ENCODE peak calls at places on chromosomes 4 and X, in seven cellular contexts. J is MM.1S, Q is H1, R is mesendoderm, N is OCI-LY7, S is IMR-90, I is endothelial cell of umbilical vein. H is an unnamed sample. For H3K4me1, the result is how much of the 10 kb centered on the place peaks cover.

GRCh38 chrX:31223817-31224216 is 152.0 kb upstream of the FTHL17 start:
- DNase-seq in J (no peak), Q (no peak), R (no peak), N (peak), S (peak), I (peak), H (no peak)

GRCh38 chr4:59243038-59243437 is 1957.1 kb upstream of the ADGRL3 start:
- DNase-seq in J (no peak), Q (no peak), R (no peak), N (no peak), S (no peak), I (no peak), H (no peak)

GRCh38 chr4:139658185-139658584 is 7.4 kb upstream of the MGST2 start:
- DNase-seq in J (no peak), Q (no peak), R (no peak), N (no peak), S (no peak), I (no peak), H (no peak)

GRCh38 chrX:11105080-11105479 is 6.1 kb upstream of the HCCS start:
- DNase-seq in J (no peak), Q (no peak), R (no peak), N (no peak), S (peak), I (peak), H (no peak)

GRCh38 chr4:187562345-187562744 is 433.2 kb upstream of the ZFP42 start:
- DNase-seq in J (no peak), Q (no peak), R (no peak), N (no peak), S (no peak), I (no peak), H (no peak)

GRCh38 chr4:79621061-79621460 is 213.0 kb upstream of the GK2 start:
- DNase-seq in J (no peak), Q (no peak), R (no peak), N (no peak), S (no peak), I (no peak), H (no peak)

GRCh38 chr4:55808187-55808586 is 11.4 kb upstream of the EXOC1L start:
- DNase-seq in J (no peak), Q (no peak), R (no peak), N (no peak), S (no peak), I (no peak), H (no peak)

GRCh38 chr4:52721968-52722814 is 29.0 kb downstream of the ERVMER34-1 start:
- DNase-seq in J (peak), Q (peak), R (peak), N (peak), S (peak), I (peak), H (peak)

GRCh38 chr4:163269874-163270273 is 62.5 kb downstream of the NPY1R start:
- DNase-seq in J (no peak), Q (no peak), R (peak), N (no peak), S (no peak), I (no peak), H (no peak)

GRCh38 chr4:150389896-150390530 is 191.9 kb upstream of the MAB21L2 start:
- DNase-seq in J (no peak), Q (no peak), R (no peak), N (no peak), S (peak), I (no peak), H (no peak)

GRCh38 chr4:126761947-126762650 is 870.7 kb upstream of the INTU start:
- DNase-seq in J (no peak), Q (no peak), R (no peak), N (no peak), S (no peak), I (no peak), H (no peak)

GRCh38 chr4:126766266-126766665 is 866.5 kb upstream of the INTU start:
- DNase-seq in J (no peak), Q (no peak), R (no peak), N (no peak), S (peak), I (peak), H (no peak)

GRCh38 chr4:126757219-126757618 is 875.5 kb upstream of the INTU start:
- DNase-seq in J (peak), Q (no peak), R (no peak), N (no peak), S (peak), I (no peak), H (no peak)

GRCh38 chr4:126758493-126758892 is 874.3 kb upstream of the INTU start:
- DNase-seq in J (no peak), Q (no peak), R (no peak), N (no peak), S (no peak), I (no peak), H (no peak)

GRCh38 chr4:126762651-126763247 is 870.0 kb upstream of the INTU start:
- DNase-seq in J (no peak), Q (no peak), R (no peak), N (no peak), S (no peak), I (no peak), H (no peak)
- H3K4me2 ChIP-seq in J (no peak), Q (no peak), R (no peak), N (no peak), S (no peak), I (no peak), H (no peak)

GRCh38 chr4:185813133-185813532 is 1.1 kb upstream of the SORBS2 start:
- DNase-seq in J (no peak), Q (no peak), R (no peak), N (no peak), S (no peak), I (no peak), H (no peak)
- H3K4me1 ChIP-seq in J (under half), Q (under half), R (under half), N (under half), S (under half), I (under half), H (under half)

DNA sequence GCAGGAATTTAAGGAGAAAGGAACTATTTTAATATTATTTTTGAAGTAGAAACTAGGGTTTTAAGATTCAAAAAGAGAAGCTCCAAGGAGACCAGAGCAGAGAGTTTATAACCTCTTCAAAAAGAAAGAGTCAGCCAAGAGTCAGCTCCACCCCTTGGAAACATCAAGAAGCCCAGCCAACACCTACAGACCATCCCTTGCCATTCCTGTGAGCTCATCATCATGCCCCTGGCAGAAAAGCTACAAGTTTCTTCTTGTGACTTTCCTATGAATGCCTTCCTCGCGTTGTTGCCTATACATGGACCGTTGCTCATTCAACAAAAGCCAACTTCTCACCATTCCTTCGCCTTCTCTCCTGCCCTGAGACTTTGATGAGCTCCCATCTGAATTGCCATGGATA is 20.5 kb downstream of the PLRG1 start:
- DNase-seq in J (no peak), Q (no peak), R (peak), N (no peak), S (no peak), I (no peak), H (no peak)
- H3K4me2 ChIP-seq in J (no peak), Q (no peak), R (no peak), N (no peak), S (no peak), I (no peak), H (no peak)

GRCh38 chr4:152536545-152537182 is 772 bp upstream of the FBXW7 start:
- DNase-seq in J (peak), Q (no peak), R (no peak), N (peak), S (peak), I (no peak), H (peak)

GRCh38 chr4:152534541-152535231 is 1.2 kb downstream of the FBXW7 start:
- DNase-seq in J (peak), Q (no peak), R (peak), N (peak), S (no peak), I (peak), H (peak)

GRCh38 chr4:152535903-152536544 is at the start of gene FBXW7:
- DNase-seq in J (peak), Q (peak), R (peak), N (peak), S (peak), I (peak), H (peak)

GRCh38 chr4:152537881-152538280 is 2.0 kb upstream of the FBXW7 start:
- DNase-seq in J (no peak), Q (no peak), R (no peak), N (no peak), S (no peak), I (no peak), H (no peak)

GRCh38 chr4:152535236-152535902 is 523 bp downstream of the FBXW7 start:
- DNase-seq in J (peak), Q (no peak), R (no peak), N (peak), S (no peak), I (no peak), H (peak)
- H3K4me1 ChIP-seq in J (under half), Q (under half), R (under half), N (half or more), S (under half), I (under half), H (under half)

GRCh38 chrX:46791927-46792825 is 33.3 kb upstream of the SLC9A7 start:
- DNase-seq in J (no peak), Q (no peak), R (peak), N (no peak), S (peak), I (peak), H (no peak)

GRCh38 chrX:46796574-46797191 is 37.8 kb upstream of the SLC9A7 start:
- DNase-seq in J (peak), Q (no peak), R (peak), N (peak), S (peak), I (peak), H (peak)

GRCh38 chrX:46788902-46789301 is 30.0 kb upstream of the SLC9A7 start:
- DNase-seq in J (no peak), Q (no peak), R (peak), N (no peak), S (peak), I (no peak), H (no peak)

GRCh38 chrX:46793386-46794143 is 34.6 kb upstream of the SLC9A7 start:
- DNase-seq in J (no peak), Q (no peak), R (no peak), N (no peak), S (no peak), I (no peak), H (no peak)

DNA sequence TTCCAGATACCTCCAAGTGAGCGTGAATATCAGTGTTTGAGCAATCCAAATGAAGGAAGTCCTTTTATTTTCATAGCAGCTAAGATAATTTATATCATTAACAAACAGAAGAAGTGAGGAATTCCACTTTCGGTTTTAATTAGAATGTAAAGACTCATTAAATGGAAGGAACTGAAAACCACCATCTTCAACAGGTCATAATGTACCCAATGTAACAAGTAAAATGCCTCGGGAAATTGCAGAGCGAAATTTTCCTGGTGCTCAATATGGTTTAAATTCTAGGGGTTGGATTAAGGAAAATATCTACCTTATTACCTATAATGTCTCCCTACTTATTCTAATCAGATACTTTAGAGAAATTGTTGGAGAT is 33.9 kb upstream of the SLC9A7 start:
- DNase-seq in J (no peak), Q (no peak), R (no peak), N (no peak), S (no peak), I (no peak), H (no peak)
- H3K4me2 ChIP-seq in J (no peak), Q (no peak), R (no peak), N (peak), S (peak), I (peak), H (no peak)

GRCh38 chrX:24471808-24472207 is 6.7 kb downstream of the PDK3 start:
- DNase-seq in J (no peak), Q (no peak), R (no peak), N (no peak), S (no peak), I (no peak), H (no peak)

GRCh38 chrX:24464836-24465523 is at the start of gene PDK3:
- DNase-seq in J (peak), Q (peak), R (peak), N (peak), S (peak), I (peak), H (peak)

GRCh38 chrX:24466025-24466424 is 939 bp downstream of the PDK3 start:
- DNase-seq in J (no peak), Q (no peak), R (peak), N (no peak), S (no peak), I (no peak), H (no peak)

GRCh38 chrX:24465524-24465850 is 401 bp downstream of the PDK3 start:
- DNase-seq in J (no peak), Q (no peak), R (no peak), N (no peak), S (no peak), I (no peak), H (no peak)

DNA sequence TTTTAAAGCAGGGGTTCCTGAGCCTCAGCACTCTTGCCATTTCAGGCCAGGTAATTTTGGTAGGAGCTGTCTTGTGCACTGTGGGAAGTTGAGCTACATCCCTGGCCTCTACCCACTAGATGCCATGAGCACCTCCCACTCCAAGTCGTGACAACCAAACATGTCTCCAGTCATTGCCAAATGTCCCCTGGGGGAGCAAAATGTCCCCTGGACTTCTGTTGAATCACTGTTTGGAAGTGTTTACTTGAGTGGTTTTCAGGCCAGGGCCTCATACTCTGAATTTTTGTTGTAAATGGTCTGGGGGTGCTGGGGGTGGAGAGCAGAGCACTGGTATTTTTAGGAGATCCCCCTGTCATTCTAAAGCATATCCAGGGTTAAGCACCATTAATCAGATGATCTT is 3.2 kb downstream of the PDK3 start:
- DNase-seq in J (no peak), Q (no peak), R (no peak), N (no peak), S (no peak), I (no peak), H (no peak)
- H3K4me1 ChIP-seq in J (under half), Q (under half), R (under half), N (under half), S (under half), I (under half), H (under half)

DNA sequence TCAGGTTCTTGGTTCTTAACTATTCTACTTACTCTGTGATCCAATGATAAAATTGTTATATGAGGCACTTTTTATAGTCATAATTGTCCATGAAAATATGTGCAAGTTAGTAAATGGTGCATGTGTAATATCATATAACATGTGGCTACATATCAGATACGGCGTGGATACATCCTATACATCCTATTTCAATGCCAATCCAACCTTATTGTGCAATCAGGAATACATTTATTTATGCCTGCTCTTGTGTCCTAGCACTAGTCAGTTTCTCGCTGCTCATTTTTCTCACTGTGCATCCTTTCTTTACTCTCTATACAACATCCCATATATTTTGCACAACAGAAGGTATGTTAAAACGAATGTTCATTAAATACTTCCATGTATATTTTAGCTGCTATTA is 1141.1 kb downstream of the FAT4 start:
- DNase-seq in J (no peak), Q (no peak), R (no peak), N (no peak), S (no peak), I (no peak), H (no peak)
- H3K4me2 ChIP-seq in J (no peak), Q (no peak), R (no peak), N (no peak), S (no peak), I (no peak), H (no peak)

DNA sequence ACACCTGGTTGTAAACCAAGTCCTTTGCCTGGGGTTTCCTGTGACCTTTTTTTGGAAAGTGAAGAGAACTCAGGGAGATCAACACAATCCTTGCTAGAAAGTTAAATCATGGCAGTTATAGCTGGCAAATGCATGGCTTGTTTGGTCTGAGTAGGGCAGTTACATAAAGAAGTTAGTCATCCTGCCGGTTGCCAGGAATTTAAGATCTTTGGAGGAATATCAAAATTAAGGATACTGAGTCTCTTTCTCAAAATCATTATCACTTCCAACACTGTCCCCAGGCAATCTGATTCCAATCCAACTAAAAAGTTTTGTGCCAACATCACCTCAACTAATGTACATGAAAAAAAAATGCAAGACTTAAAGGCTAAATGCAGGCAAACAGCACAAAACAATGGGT is 40.3 kb downstream of the C4orf54 start:
- DNase-seq in J (no peak), Q (no peak), R (no peak), N (no peak), S (no peak), I (no peak), H (no peak)
- H3K4me1 ChIP-seq in J (under half), Q (under half), R (under half), N (under half), S (under half), I (under half), H (under half)

DNA sequence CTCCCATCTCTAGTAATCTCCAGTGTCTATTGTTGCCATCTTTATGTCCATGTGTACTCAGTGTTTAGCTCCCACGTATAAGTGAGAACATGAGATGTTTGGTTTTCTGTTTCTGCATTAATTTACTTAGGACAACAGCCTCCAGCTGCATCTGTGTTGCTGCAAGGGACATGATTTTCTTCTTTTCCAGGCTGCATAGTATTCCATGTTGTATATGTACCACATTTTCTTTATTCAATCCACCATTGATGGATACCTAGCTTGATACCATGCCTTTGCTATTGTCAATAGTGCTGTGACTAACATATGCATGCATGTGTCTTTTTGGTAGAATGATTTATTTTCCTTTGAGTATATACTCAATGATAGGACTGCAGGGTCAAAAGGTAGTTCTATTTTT is 18.6 kb upstream of the ANKRD17 start:
- DNase-seq in J (no peak), Q (no peak), R (no peak), N (no peak), S (no peak), I (no peak), H (no peak)
- H3K4me2 ChIP-seq in J (no peak), Q (no peak), R (no peak), N (no peak), S (no peak), I (no peak), H (no peak)

GRCh38 chrX:17005712-17006372 is 59.4 kb downstream of the REPS2 start:
- DNase-seq in J (no peak), Q (no peak), R (no peak), N (no peak), S (no peak), I (no peak), H (no peak)
- H3K4me1 ChIP-seq in J (under half), Q (under half), R (under half), N (under half), S (under half), I (under half), H (under half)

H was measured in Karpas-422.